ENCODE peak calls at places on chromosomes 13 and 19, in four cellular contexts. X is breast epithelium, V is OCI-LY7, J is cardiac fibroblast. N is an unnamed sample.

GRCh38 chr19:52722062-52723005 is 12.5 kb downstream of the ZNF611 start:
- DNase-seq in X (no peak), V (no peak), J (peak), N (peak)

GRCh38 chr13:94192576-94192975 is 286.9 kb downstream of the DCT start:
- DNase-seq in X (no peak), V (peak), J (peak), N (no peak)

GRCh38 chr13:44172411-44172810 is 201.2 kb upstream of the SERP2 start:
- DNase-seq in X (no peak), V (no peak), J (no peak), N (no peak)

GRCh38 chr19:5588441-5588840 is 20.7 kb upstream of the TINCR start:
- DNase-seq in X (no peak), V (no peak), J (no peak), N (no peak)

GRCh38 chr19:33872445-33873320 is 76.0 kb downstream of the KCTD15 start:
- DNase-seq in X (peak), V (no peak), J (no peak), N (no peak)

GRCh38 chr13:113029487-113030258 is 60.7 kb downstream of the MCF2L start:
- DNase-seq in X (no peak), V (peak), J (peak), N (no peak)

GRCh38 chr19:29741226-29741625 is 26.2 kb upstream of the C19orf12 start:
- DNase-seq in X (no peak), V (no peak), J (no peak), N (no peak)

GRCh38 chr19:51195616-51196015 is 29.3 kb upstream of the CD33 start:
- DNase-seq in X (no peak), V (no peak), J (no peak), N (no peak)

GRCh38 chr19:44156475-44156874 is 8.4 kb upstream of the ZNF226 start:
- DNase-seq in X (no peak), V (no peak), J (no peak), N (no peak)

GRCh38 chr19:18503337-18503970 is 18.4 kb downstream of the ELL start:
- DNase-seq in X (no peak), V (no peak), J (no peak), N (no peak)
- H3K4me3 ChIP-seq in X (no peak), V (no peak), J (no peak), N (no peak)

DNA sequence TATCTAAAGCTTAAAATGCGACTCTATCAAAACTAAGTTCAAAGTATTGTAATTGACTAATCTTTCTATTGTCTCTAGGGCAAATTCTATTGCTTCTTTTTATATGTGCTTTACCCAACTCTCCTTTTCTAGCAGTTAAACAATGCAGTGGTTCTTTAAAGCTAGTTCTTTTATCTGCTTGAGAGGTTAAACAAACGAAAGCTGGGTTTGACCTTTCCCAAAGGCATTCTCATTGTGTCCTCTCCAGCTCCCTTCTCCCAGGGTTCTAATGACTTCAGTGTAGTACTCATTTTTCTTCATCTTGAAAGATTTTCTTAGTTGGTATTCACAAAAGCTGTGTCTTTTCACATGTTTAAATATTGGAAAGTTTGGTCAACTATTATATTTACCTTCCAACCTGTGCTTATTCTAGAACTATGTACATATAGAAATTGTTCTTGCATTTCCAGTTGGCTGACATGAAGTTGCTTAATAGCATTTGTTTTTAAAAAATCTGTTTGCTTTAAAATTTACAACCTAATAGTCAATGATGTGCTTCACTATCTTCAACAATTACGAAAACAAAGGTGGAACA is 1.5 kb downstream of the WASF3 start:
- DNase-seq in X (no peak), V (no peak), J (no peak), N (no peak)
- H3K4me3 ChIP-seq in X (peak), V (no peak), J (peak), N (peak)

GRCh38 chr19:40608957-40609356 is 7.8 kb downstream of the LTBP4 start:
- DNase-seq in X (no peak), V (no peak), J (no peak), N (no peak)
- H3K4me3 ChIP-seq in X (no peak), V (peak), J (no peak), N (no peak)

DNA sequence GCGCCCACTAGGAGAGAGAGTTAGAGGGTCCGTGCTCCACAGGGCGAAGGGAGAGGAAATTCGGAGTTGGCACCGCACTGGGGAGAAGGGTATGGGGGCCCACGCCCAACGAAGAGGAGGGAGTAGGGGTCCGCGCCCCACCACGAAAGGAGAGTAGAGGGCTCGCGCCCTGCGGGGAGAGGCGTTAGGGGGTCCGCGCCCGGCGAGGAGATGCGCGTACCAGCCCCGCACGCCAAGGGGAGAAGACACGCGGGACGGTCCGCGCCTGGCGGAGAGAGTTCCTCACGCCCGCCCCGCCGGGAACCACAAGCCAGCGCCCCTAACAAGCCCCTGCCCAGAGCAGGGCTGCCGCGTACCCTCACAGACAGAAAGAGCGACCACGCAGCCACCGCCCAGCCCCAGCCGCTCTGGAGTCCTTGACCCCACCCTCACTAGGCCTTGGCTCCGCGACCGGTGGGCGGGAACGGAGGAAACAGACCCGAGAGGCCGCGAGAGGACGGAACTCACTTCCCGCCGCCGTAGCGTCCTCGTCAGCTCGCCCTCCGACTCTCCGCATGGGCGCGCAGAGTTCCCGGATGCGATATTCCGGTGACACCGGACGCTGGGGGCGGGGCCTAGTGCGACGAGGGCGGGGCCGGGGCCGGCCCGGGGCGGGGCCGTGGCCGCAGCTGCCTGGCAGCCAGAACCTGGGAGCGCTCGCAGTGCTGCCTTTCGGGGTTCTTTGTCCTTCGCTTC is 20.0 kb upstream of the ZSCAN18 start:
- DNase-seq in X (no peak), V (no peak), J (no peak), N (no peak)
- H3K4me3 ChIP-seq in X (no peak), V (no peak), J (no peak), N (peak)

GRCh38 chr13:49877629-49878218 is 58.4 kb downstream of the SPRYD7 start:
- DNase-seq in X (no peak), V (peak), J (no peak), N (no peak)
- H3K4me3 ChIP-seq in X (no peak), V (no peak), J (no peak), N (no peak)

DNA sequence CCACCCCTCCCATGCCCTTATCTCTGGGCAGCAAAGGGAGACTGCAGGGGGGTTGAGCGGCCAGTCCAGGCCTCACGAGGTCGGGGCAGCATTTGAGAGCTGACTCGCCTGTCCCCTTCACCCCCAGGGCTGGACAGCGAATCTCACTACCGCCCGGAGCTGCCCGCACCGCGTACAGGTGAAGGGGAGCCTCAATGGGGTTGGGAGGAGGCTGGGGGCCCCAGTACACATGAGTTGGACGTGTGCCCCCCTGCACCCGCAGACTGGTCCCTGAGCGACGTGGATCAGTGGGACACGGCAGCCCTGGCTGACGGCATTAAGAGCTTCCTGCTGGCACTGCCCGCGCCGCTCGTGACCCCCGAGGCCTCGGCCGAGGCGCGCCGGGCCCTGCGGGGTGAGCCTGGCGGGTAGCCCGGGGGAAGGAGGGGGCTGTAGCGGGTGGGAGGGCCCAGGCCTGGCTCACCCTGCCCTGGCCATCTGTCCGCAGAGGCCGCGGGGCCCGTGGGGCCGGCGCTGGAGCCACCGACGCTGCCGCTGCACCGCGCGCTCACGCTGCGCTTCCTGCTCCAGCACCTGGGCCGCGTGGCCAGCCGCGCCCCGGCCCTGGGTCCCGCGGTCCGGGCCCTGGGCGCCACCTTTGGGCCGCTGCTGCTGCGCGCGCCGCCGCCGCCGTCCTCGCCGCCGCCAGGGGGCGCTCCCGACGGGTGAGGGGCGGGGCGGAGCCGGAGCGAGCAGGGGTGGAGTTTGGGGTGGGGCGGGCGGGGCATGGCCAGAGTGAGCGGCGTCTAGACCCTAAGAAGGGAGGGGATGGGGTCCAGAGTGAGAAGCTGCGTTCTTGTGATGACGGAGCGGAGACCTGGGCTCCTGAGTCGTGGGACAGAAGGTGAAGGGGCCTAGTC is 8.1 kb downstream of the PIK3R2 start:
- DNase-seq in X (no peak), V (peak), J (peak), N (no peak)
- H3K4me3 ChIP-seq in X (peak), V (peak), J (peak), N (peak)

DNA sequence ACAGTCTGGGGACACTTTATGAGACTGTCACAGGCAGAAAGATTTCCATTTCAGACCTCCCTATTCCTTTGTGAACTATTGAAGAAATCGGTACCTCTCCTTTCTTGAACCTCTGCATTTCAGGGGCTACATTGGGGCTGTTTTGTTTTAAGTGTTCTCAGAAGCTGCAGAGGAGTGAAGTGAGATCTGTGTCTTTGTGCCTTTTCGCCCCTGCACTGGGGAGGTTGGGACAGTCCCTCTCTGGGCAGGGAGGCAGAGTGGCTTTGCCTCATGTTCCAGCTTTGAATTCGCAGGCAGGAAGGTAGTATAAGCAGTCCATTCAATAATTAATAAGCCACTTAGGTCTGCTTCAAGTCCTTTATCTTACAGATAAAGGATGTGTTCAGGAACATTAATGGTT is 9.5 kb upstream of the AMER2 start:
- DNase-seq in X (no peak), V (no peak), J (no peak), N (no peak)
- H3K4me3 ChIP-seq in X (no peak), V (peak), J (no peak), N (no peak)

GRCh38 chr19:40367577-40368434 is 19.3 kb downstream of the PLD3 start:
- DNase-seq in X (no peak), V (no peak), J (no peak), N (no peak)

GRCh38 chr19:40363128-40363527 is 14.6 kb downstream of the PLD3 start:
- DNase-seq in X (no peak), V (no peak), J (peak), N (no peak)

GRCh38 chr19:40366697-40367561 is 18.4 kb downstream of the PLD3 start:
- DNase-seq in X (no peak), V (no peak), J (peak), N (no peak)

GRCh38 chr19:40365010-40365409 is 16.5 kb downstream of the PLD3 start:
- DNase-seq in X (no peak), V (no peak), J (no peak), N (no peak)

GRCh38 chr19:40365613-40366401 is 17.3 kb downstream of the PLD3 start:
- DNase-seq in X (no peak), V (peak), J (peak), N (peak)
- H3K4me3 ChIP-seq in X (peak), V (peak), J (peak), N (peak)

GRCh38 chr19:47781590-47782318 is 3.3 kb downstream of the SELENOW start:
- DNase-seq in X (no peak), V (no peak), J (peak), N (no peak)

GRCh38 chr19:47778089-47778953 is at the start of gene SELENOW:
- DNase-seq in X (peak), V (peak), J (peak), N (no peak)

GRCh38 chr19:47779524-47780214 is 1.2 kb downstream of the SELENOW start:
- DNase-seq in X (no peak), V (no peak), J (peak), N (no peak)

GRCh38 chr19:47778954-47779351 is 450 bp downstream of the SELENOW start:
- DNase-seq in X (no peak), V (peak), J (peak), N (no peak)

GRCh38 chr19:47780215-47780551 is 1.7 kb downstream of the SELENOW start:
- DNase-seq in X (no peak), V (no peak), J (no peak), N (no peak)
- H3K4me3 ChIP-seq in X (peak), V (no peak), J (peak), N (peak)

GRCh38 chr19:49486710-49487276 is 615 bp upstream of the RPL13A start:
- DNase-seq in X (no peak), V (no peak), J (no peak), N (no peak)
- H3K4me3 ChIP-seq in X (no peak), V (peak), J (no peak), N (no peak)

N was measured in skeletal muscle cell.